ENCODE peak calls at places on chromosome 17, in six cellular contexts. L is lower leg skin; P is fibroblast of mammary gland; J is AG04450; A is CD8-positive, alpha-beta T cell; N is AG09309. D is an unnamed sample.

GRCh38 chr17:38568845-38569510 is 36.8 kb downstream of the SRCIN1 start:
- DNase-seq in A (no peak), L (no peak), N (no peak), J (no peak), P (no peak), D (no peak)

GRCh38 chr17:76732734-76733617 is 4.2 kb downstream of the SRSF2 start:
- DNase-seq in A (no peak), J (no peak), N (no peak), L (no peak), P (peak), D (no peak)

GRCh38 chr17:2598166-2598565 is 4.7 kb downstream of the PAFAH1B1 start:
- DNase-seq in L (no peak), J (no peak), P (peak), A (no peak), N (peak), D (peak)

GRCh38 chr17:38685485-38685884 is 10.7 kb upstream of the EPOP start:
- DNase-seq in P (no peak), L (no peak), J (no peak), N (no peak), A (no peak), D (no peak)

GRCh38 chr17:63001689-63002394 is 35.8 kb downstream of the TANC2 start:
- DNase-seq in N (no peak), J (no peak), L (no peak), P (no peak), A (no peak), D (no peak)

GRCh38 chr17:48030531-48030930 is 7.1 kb downstream of the COPZ2 start:
- DNase-seq in J (no peak), A (no peak), N (no peak), P (peak), L (no peak), D (no peak)

GRCh38 chr17:29111816-29112499 is 68.2 kb downstream of the MYO18A start:
- DNase-seq in A (peak), J (no peak), L (peak), N (no peak), P (peak), D (peak)

GRCh38 chr17:42389135-42389417 is 834 bp upstream of the STAT3 start:
- DNase-seq in N (no peak), A (no peak), J (no peak), P (no peak), L (no peak), D (no peak)

GRCh38 chr17:1460233-1460632 is 4.2 kb upstream of the CRK start:
- DNase-seq in J (no peak), N (no peak), A (no peak), P (peak), L (peak), D (no peak)

GRCh38 chr17:9183297-9183696 is 162.0 kb downstream of the NTN1 start:
- DNase-seq in L (no peak), J (no peak), P (no peak), A (no peak), N (no peak), D (no peak)

GRCh38 chr17:75561927-75562603 is 25.5 kb upstream of the MYO15B start:
- DNase-seq in A (no peak), L (no peak), P (peak), J (no peak), N (peak), D (no peak)

GRCh38 chr17:29591737-29592624 is 951 bp upstream of the ANKRD13B start:
- DNase-seq in J (no peak), N (no peak), P (peak), L (peak), A (peak), D (peak)

GRCh38 chr17:32120086-32120485 is 22.2 kb upstream of the RHOT1 start:
- DNase-seq in N (no peak), L (peak), J (no peak), P (no peak), A (no peak), D (no peak)

GRCh38 chr17:43456661-43457361 is 27.0 kb upstream of the DHX8 start:
- DNase-seq in P (peak), J (no peak), A (no peak), N (no peak), L (no peak), D (no peak)

GRCh38 chr17:62065611-62066468 is 762 bp upstream of the MED13 start:
- DNase-seq in N (peak), J (peak), P (peak), A (peak), L (peak), D (peak)

GRCh38 chr17:65346166-65346565 is 209.0 kb downstream of the RGS9 start:
- DNase-seq in J (no peak), P (peak), N (no peak), A (no peak), L (no peak), D (no peak)

GRCh38 chr17:30905742-30906100 is 317 bp downstream of the TEFM start:
- DNase-seq in L (peak), N (no peak), P (peak), J (no peak), A (no peak), D (peak)

GRCh38 chr17:15456486-15456885 is 10.9 kb downstream of the CDRT4 start:
- DNase-seq in A (no peak), P (peak), N (no peak), J (no peak), L (peak), D (no peak)

GRCh38 chr17:12342609-12343248 is 322.1 kb downstream of the MAP2K4 start:
- DNase-seq in P (peak), A (no peak), L (no peak), J (no peak), N (no peak), D (peak)

GRCh38 chr17:16521070-16521727 is 29.2 kb upstream of the LRRC75A start:
- DNase-seq in P (peak), N (peak), J (peak), L (peak), A (peak), D (peak)

GRCh38 chr17:21677911-21678310 is 14.4 kb upstream of the KCNJ18 start:
- DNase-seq in N (no peak), A (no peak), P (no peak), J (no peak), L (peak), D (no peak)

GRCh38 chr17:37483311-37484039 is 6.2 kb upstream of the DUSP14 start:
- DNase-seq in N (peak), J (peak), A (no peak), L (no peak), P (peak), D (peak)

GRCh38 chr17:44203731-44204452 is 4.2 kb upstream of the ATXN7L3 start:
- DNase-seq in N (no peak), A (no peak), P (peak), L (no peak), J (no peak), D (peak)

GRCh38 chr17:42249681-42250446 is 26.3 kb downstream of the STAT5B start:
- DNase-seq in A (peak), N (no peak), P (no peak), J (no peak), L (no peak), D (no peak)

GRCh38 chr17:75011788-75012319 is 616 bp upstream of the MRPL58 start:
- DNase-seq in P (peak), N (no peak), A (no peak), J (no peak), L (peak), D (peak)

GRCh38 chr17:2089021-2089422 is 34.1 kb downstream of the HIC1 start:
- DNase-seq in A (no peak), N (no peak), L (no peak), J (no peak), P (peak), D (peak)

GRCh38 chr17:8820311-8821010 is 21.3 kb upstream of the MFSD6L start:
- DNase-seq in A (no peak), J (no peak), N (no peak), P (no peak), L (peak), D (no peak)

GRCh38 chr17:74367206-74367605 is at the start of gene GPR142:
- DNase-seq in P (no peak), J (no peak), L (no peak), N (no peak), A (no peak), D (no peak)

GRCh38 chr17:52124561-52124960 is 34.0 kb downstream of the CA10 start:
- DNase-seq in L (no peak), A (no peak), J (no peak), P (no peak), N (no peak), D (no peak)

GRCh38 chr17:76528528-76529223 is 8.8 kb downstream of the CYGB start:
- DNase-seq in A (no peak), L (no peak), N (no peak), J (no peak), P (peak), D (peak)

GRCh38 chr17:19003966-19004600 is 481 bp downstream of the FAM83G start:
- DNase-seq in L (no peak), J (no peak), N (no peak), A (no peak), P (peak), D (peak)
- H3K4me3 ChIP-seq in L (peak), J (peak), N (peak), A (peak), P (peak), D (peak)

GRCh38 chr17:20089795-20090547 is 80.8 kb downstream of the SPECC1 start:
- DNase-seq in A (no peak), L (no peak), N (no peak), P (no peak), J (no peak), D (no peak)

GRCh38 chr17:20086416-20087074 is 77.4 kb downstream of the SPECC1 start:
- DNase-seq in A (no peak), L (no peak), P (no peak), N (no peak), J (no peak), D (no peak)

GRCh38 chr17:20085283-20085875 is 76.2 kb downstream of the SPECC1 start:
- DNase-seq in A (no peak), N (no peak), J (no peak), P (peak), L (no peak), D (no peak)

GRCh38 chr17:20084621-20085282 is 75.6 kb downstream of the SPECC1 start:
- DNase-seq in P (no peak), A (no peak), N (no peak), L (no peak), J (no peak), D (no peak)

GRCh38 chr17:20087538-20088250 is 78.5 kb downstream of the SPECC1 start:
- DNase-seq in N (no peak), A (no peak), L (no peak), J (no peak), P (no peak), D (no peak)
- H3K4me3 ChIP-seq in N (no peak), A (no peak), L (no peak), J (no peak), P (no peak), D (no peak)

GRCh38 chr17:78736526-78737079 is 45.5 kb downstream of the CYTH1 start:
- DNase-seq in A (peak), J (no peak), L (peak), P (peak), N (no peak), D (no peak)

GRCh38 chr17:78737332-78737731 is 44.7 kb downstream of the CYTH1 start:
- DNase-seq in P (peak), A (no peak), N (peak), L (no peak), J (peak), D (peak)

GRCh38 chr17:78734841-78735641 is 47.0 kb downstream of the CYTH1 start:
- DNase-seq in L (peak), P (no peak), A (no peak), J (no peak), N (no peak), D (no peak)

GRCh38 chr17:78738245-78738644 is 43.8 kb downstream of the CYTH1 start:
- DNase-seq in P (no peak), L (peak), J (no peak), N (no peak), A (no peak), D (no peak)

GRCh38 chr17:78735832-78736525 is 46.1 kb downstream of the CYTH1 start:
- DNase-seq in N (no peak), J (no peak), P (peak), A (no peak), L (peak), D (peak)
- H3K4me3 ChIP-seq in N (no peak), J (no peak), P (peak), A (peak), L (peak), D (peak)

DNA sequence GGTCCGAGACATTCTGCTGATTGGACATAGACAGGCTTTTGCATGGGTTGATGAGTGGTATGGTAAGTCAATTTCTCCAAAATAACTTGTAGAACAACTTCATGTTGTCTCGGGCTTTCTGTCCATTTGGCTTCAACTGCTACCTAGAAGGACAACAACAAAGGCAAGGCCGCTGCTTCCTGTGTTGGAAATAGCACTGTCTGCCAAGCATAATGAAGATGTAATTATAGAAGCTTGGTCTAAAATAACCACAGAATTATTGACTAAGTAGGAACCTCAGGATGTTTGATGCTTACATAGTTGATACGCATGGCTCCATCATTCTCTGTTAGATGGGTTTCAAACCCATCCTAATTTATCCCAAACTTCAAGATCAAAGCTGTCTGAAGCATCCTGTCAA is 42.3 kb upstream of the NOL11 start:
- DNase-seq in P (no peak), L (no peak), N (no peak), J (no peak), A (no peak), D (no peak)
- H3K4me3 ChIP-seq in P (no peak), L (no peak), N (no peak), J (no peak), A (no peak), D (no peak)

D was measured in fibroblast of pulmonary artery.